ENCODE peak calls at places on chromosomes 13 and 19, in nine cellular contexts. One of them, this sample, is unnamed.
A peak's percentile ranks its signal among the peaks of the same experiment; 100 is the strongest.

GRCh38 chr13:95926231-95926630 is 127.0 kb downstream of the UGGT2 start:
- DNase-seq in stomach: no peak
- DNase-seq in aorta: no peak
- DNase-seq in transverse colon: no peak
- DNase-seq in right atrium auricular region: no peak
- DNase-seq in CD8-positive, alpha-beta memory T cell: no peak
- DNase-seq in mucosa of descending colon: no peak
- DNase-seq in RWPE2: no peak
- DNase-seq in colonic mucosa: no peak
- DNase-seq in this sample: no peak

GRCh38 chr13:47433461-47434005 is 536.7 kb upstream of the HTR2A start:
- DNase-seq in stomach: no peak
- DNase-seq in aorta: no peak
- DNase-seq in transverse colon: no peak
- DNase-seq in right atrium auricular region: no peak
- DNase-seq in CD8-positive, alpha-beta memory T cell: no peak
- DNase-seq in mucosa of descending colon: no peak
- DNase-seq in RWPE2: no peak
- DNase-seq in colonic mucosa: no peak
- DNase-seq in this sample: no peak

GRCh38 chr13:73372691-73373627 is 314.2 kb downstream of the KLF5 start:
- DNase-seq in stomach: no peak
- DNase-seq in aorta: no peak
- DNase-seq in transverse colon: no peak
- DNase-seq in right atrium auricular region: no peak
- DNase-seq in CD8-positive, alpha-beta memory T cell: no peak
- DNase-seq in mucosa of descending colon: no peak
- DNase-seq in RWPE2: no peak
- DNase-seq in colonic mucosa: no peak
- DNase-seq in this sample: no peak

GRCh38 chr13:70310720-70311119 is 202.5 kb upstream of the KLHL1 start:
- DNase-seq in stomach: peak; percentile 39
- DNase-seq in aorta: no peak
- DNase-seq in transverse colon: peak; percentile 25
- DNase-seq in right atrium auricular region: no peak
- DNase-seq in CD8-positive, alpha-beta memory T cell: no peak
- DNase-seq in mucosa of descending colon: no peak
- DNase-seq in RWPE2: no peak
- DNase-seq in colonic mucosa: peak; percentile 21
- DNase-seq in this sample: no peak

GRCh38 chr13:77831870-77832269 is 86.8 kb downstream of the EDNRB start:
- DNase-seq in stomach: no peak
- DNase-seq in aorta: no peak
- DNase-seq in transverse colon: no peak
- DNase-seq in right atrium auricular region: no peak
- DNase-seq in CD8-positive, alpha-beta memory T cell: no peak
- DNase-seq in mucosa of descending colon: no peak
- DNase-seq in RWPE2: no peak
- DNase-seq in colonic mucosa: no peak
- DNase-seq in this sample: no peak

GRCh38 chr13:113650731-113651148 is 7.3 kb downstream of the ATP4B start:
- DNase-seq in stomach: peak; percentile 24
- DNase-seq in aorta: peak; percentile 31
- DNase-seq in transverse colon: peak; percentile 5
- DNase-seq in right atrium auricular region: no peak
- DNase-seq in CD8-positive, alpha-beta memory T cell: no peak
- DNase-seq in mucosa of descending colon: no peak
- DNase-seq in RWPE2: no peak
- DNase-seq in colonic mucosa: no peak
- DNase-seq in this sample: no peak

GRCh38 chr13:33188093-33188882 is 97.3 kb downstream of the STARD13 start:
- DNase-seq in stomach: no peak
- DNase-seq in aorta: no peak
- DNase-seq in transverse colon: no peak
- DNase-seq in right atrium auricular region: no peak
- DNase-seq in CD8-positive, alpha-beta memory T cell: no peak
- DNase-seq in mucosa of descending colon: no peak
- DNase-seq in RWPE2: no peak
- DNase-seq in colonic mucosa: no peak
- DNase-seq in this sample: no peak

GRCh38 chr13:70835349-70835748 is 727.1 kb upstream of the KLHL1 start:
- DNase-seq in stomach: no peak
- DNase-seq in aorta: no peak
- DNase-seq in transverse colon: no peak
- DNase-seq in right atrium auricular region: no peak
- DNase-seq in CD8-positive, alpha-beta memory T cell: no peak
- DNase-seq in mucosa of descending colon: no peak
- DNase-seq in RWPE2: no peak
- DNase-seq in colonic mucosa: no peak
- DNase-seq in this sample: no peak

GRCh38 chr13:63643543-63643942 is 2227.9 kb upstream of the PCDH20 start:
- DNase-seq in stomach: no peak
- DNase-seq in aorta: no peak
- DNase-seq in transverse colon: no peak
- DNase-seq in right atrium auricular region: no peak
- DNase-seq in CD8-positive, alpha-beta memory T cell: no peak
- DNase-seq in mucosa of descending colon: no peak
- DNase-seq in RWPE2: no peak
- DNase-seq in colonic mucosa: no peak
- DNase-seq in this sample: no peak

GRCh38 chr19:19884583-19884982 is 16.2 kb upstream of the ZNF93 start:
- DNase-seq in stomach: no peak
- DNase-seq in aorta: no peak
- DNase-seq in transverse colon: no peak
- DNase-seq in right atrium auricular region: no peak
- DNase-seq in CD8-positive, alpha-beta memory T cell: no peak
- DNase-seq in mucosa of descending colon: no peak
- DNase-seq in RWPE2: no peak
- DNase-seq in colonic mucosa: no peak
- DNase-seq in this sample: no peak

GRCh38 chr13:97567510-97568243 is 133.7 kb downstream of the RAP2A start:
- DNase-seq in stomach: peak; percentile 61
- DNase-seq in aorta: no peak
- DNase-seq in transverse colon: peak; percentile 77
- DNase-seq in right atrium auricular region: peak; percentile 61
- DNase-seq in CD8-positive, alpha-beta memory T cell: no peak
- DNase-seq in mucosa of descending colon: peak; percentile 80
- DNase-seq in RWPE2: no peak
- DNase-seq in colonic mucosa: peak; percentile 79
- DNase-seq in this sample: no peak

GRCh38 chr13:75704194-75704941 is 68.2 kb downstream of the LMO7 start:
- DNase-seq in stomach: no peak
- DNase-seq in aorta: no peak
- DNase-seq in transverse colon: no peak
- DNase-seq in right atrium auricular region: no peak
- DNase-seq in CD8-positive, alpha-beta memory T cell: no peak
- DNase-seq in mucosa of descending colon: no peak
- DNase-seq in RWPE2: no peak
- DNase-seq in colonic mucosa: no peak
- DNase-seq in this sample: no peak

GRCh38 chr13:23547000-23547590 is 23.1 kb upstream of the TNFRSF19 start:
- DNase-seq in stomach: no peak
- DNase-seq in aorta: peak; percentile 77
- DNase-seq in transverse colon: peak; percentile 9
- DNase-seq in right atrium auricular region: peak; percentile 66
- DNase-seq in CD8-positive, alpha-beta memory T cell: no peak
- DNase-seq in mucosa of descending colon: no peak
- DNase-seq in RWPE2: no peak
- DNase-seq in colonic mucosa: no peak
- DNase-seq in this sample: no peak

GRCh38 chr19:54169149-54169731 is 3.7 kb downstream of the TMC4 start:
- DNase-seq in stomach: no peak
- DNase-seq in aorta: no peak
- DNase-seq in transverse colon: no peak
- DNase-seq in right atrium auricular region: no peak
- DNase-seq in CD8-positive, alpha-beta memory T cell: no peak
- DNase-seq in mucosa of descending colon: no peak
- DNase-seq in RWPE2: no peak
- DNase-seq in colonic mucosa: no peak
- DNase-seq in this sample: no peak

GRCh38 chr13:104565888-104566287 is 1499.7 kb upstream of the SLC10A2 start:
- DNase-seq in stomach: no peak
- DNase-seq in aorta: no peak
- DNase-seq in transverse colon: no peak
- DNase-seq in right atrium auricular region: no peak
- DNase-seq in CD8-positive, alpha-beta memory T cell: no peak
- DNase-seq in mucosa of descending colon: no peak
- DNase-seq in RWPE2: no peak
- DNase-seq in colonic mucosa: no peak
- DNase-seq in this sample: no peak

DNA sequence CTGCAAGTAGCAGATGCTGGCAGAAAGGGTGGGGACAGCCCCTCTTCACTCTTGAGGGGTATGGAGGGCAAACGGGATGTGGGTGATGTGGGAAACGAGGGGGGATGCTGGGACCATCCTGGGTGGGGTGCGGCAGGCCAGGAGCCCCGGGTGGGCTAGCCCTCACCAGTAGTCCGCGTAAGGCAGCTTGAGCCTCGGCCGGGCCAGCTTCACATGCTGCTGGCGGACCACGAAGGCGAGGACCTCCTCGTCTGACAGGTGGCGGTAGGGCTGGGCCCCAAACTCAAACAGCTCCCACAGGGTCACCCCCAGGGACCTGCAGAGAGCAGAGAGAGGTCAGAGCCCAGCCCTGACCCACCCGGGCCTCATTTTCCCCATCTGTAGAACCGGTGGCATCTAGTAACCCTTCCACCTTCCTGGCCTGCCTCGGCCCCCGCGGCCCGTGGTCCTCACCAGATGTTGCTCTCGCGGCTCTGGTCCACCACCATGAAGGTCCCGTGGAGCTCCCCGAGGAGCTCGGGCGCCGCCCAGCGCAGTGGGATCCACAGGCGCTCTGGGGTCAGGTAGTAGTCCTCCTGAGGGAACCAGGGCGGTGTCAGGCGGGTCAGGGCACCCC is 10.7 kb downstream of the LMTK3 start:
- DNase-seq in stomach: no peak
- DNase-seq in aorta: no peak
- DNase-seq in transverse colon: no peak
- DNase-seq in right atrium auricular region: no peak
- DNase-seq in CD8-positive, alpha-beta memory T cell: no peak
- DNase-seq in mucosa of descending colon: no peak
- DNase-seq in RWPE2: peak; percentile 66
- DNase-seq in colonic mucosa: no peak
- DNase-seq in this sample: no peak
- H3K4me3 ChIP-seq in stomach: peak overlapping the region; percentile 28
- H3K4me3 ChIP-seq in aorta: no peak overlapping the region
- H3K4me3 ChIP-seq in transverse colon: peak overlapping the region; percentile 32
- H3K4me3 ChIP-seq in right atrium auricular region: no peak overlapping the region
- H3K4me3 ChIP-seq in CD8-positive, alpha-beta memory T cell: peak overlapping the region; percentile 34
- H3K4me3 ChIP-seq in mucosa of descending colon: no peak overlapping the region
- H3K4me3 ChIP-seq in RWPE2: peak overlapping the region; percentile 52
- H3K4me3 ChIP-seq in colonic mucosa: peak overlapping the region; percentile 22
- H3K4me3 ChIP-seq in this sample: no peak overlapping the region

GRCh38 chr19:39834287-39834841 is 402 bp upstream of the DYRK1B start:
- DNase-seq in stomach: no peak
- DNase-seq in aorta: no peak
- DNase-seq in transverse colon: no peak
- DNase-seq in right atrium auricular region: no peak
- DNase-seq in CD8-positive, alpha-beta memory T cell: no peak
- DNase-seq in mucosa of descending colon: no peak
- DNase-seq in RWPE2: no peak
- DNase-seq in colonic mucosa: no peak
- DNase-seq in this sample: no peak
- H3K4me1 ChIP-seq in stomach: peaks cover 18% of the 10 kb centered on the region
- H3K4me1 ChIP-seq in aorta: no peaks in the 10 kb centered on the region
- H3K4me1 ChIP-seq in transverse colon: peaks cover 16% of the 10 kb centered on the region
- H3K4me1 ChIP-seq in right atrium auricular region: peaks cover 18% of the 10 kb centered on the region
- H3K4me1 ChIP-seq in CD8-positive, alpha-beta memory T cell: peaks cover 19% of the 10 kb centered on the region
- H3K4me1 ChIP-seq in mucosa of descending colon: peaks cover 13% of the 10 kb centered on the region
- H3K4me1 ChIP-seq in RWPE2: no peaks in the 10 kb centered on the region
- H3K4me1 ChIP-seq in colonic mucosa: peaks cover 4% of the 10 kb centered on the region
- H3K4me1 ChIP-seq in this sample: peaks cover 21% of the 10 kb centered on the region

GRCh38 chr19:55454787-55455243 is 6.6 kb downstream of the ISOC2 start:
- DNase-seq in stomach: no peak
- DNase-seq in aorta: no peak
- DNase-seq in transverse colon: no peak
- DNase-seq in right atrium auricular region: no peak
- DNase-seq in CD8-positive, alpha-beta memory T cell: peak; percentile 24
- DNase-seq in mucosa of descending colon: no peak
- DNase-seq in RWPE2: peak; percentile 55
- DNase-seq in colonic mucosa: no peak
- DNase-seq in this sample: no peak

GRCh38 chr19:55453861-55454260 is 7.6 kb downstream of the ISOC2 start:
- DNase-seq in stomach: no peak
- DNase-seq in aorta: no peak
- DNase-seq in transverse colon: no peak
- DNase-seq in right atrium auricular region: no peak
- DNase-seq in CD8-positive, alpha-beta memory T cell: no peak
- DNase-seq in mucosa of descending colon: no peak
- DNase-seq in RWPE2: no peak
- DNase-seq in colonic mucosa: no peak
- DNase-seq in this sample: no peak

GRCh38 chr19:55451163-55451521 is 8.0 kb upstream of the SHISA7 start:
- DNase-seq in stomach: no peak
- DNase-seq in aorta: no peak
- DNase-seq in transverse colon: no peak
- DNase-seq in right atrium auricular region: no peak
- DNase-seq in CD8-positive, alpha-beta memory T cell: no peak
- DNase-seq in mucosa of descending colon: no peak
- DNase-seq in RWPE2: no peak
- DNase-seq in colonic mucosa: no peak
- DNase-seq in this sample: no peak

GRCh38 chr19:55451522-55452380 is 8.7 kb upstream of the SHISA7 start:
- DNase-seq in stomach: no peak
- DNase-seq in aorta: no peak
- DNase-seq in transverse colon: no peak
- DNase-seq in right atrium auricular region: no peak
- DNase-seq in CD8-positive, alpha-beta memory T cell: peak; percentile 27
- DNase-seq in mucosa of descending colon: no peak
- DNase-seq in RWPE2: peak; percentile 62
- DNase-seq in colonic mucosa: no peak
- DNase-seq in this sample: no peak

GRCh38 chr19:55452381-55453325 is 8.8 kb downstream of the ISOC2 start:
- DNase-seq in stomach: peak; percentile 49
- DNase-seq in aorta: peak; percentile 90
- DNase-seq in transverse colon: peak; percentile 46
- DNase-seq in right atrium auricular region: peak; percentile 76
- DNase-seq in CD8-positive, alpha-beta memory T cell: no peak
- DNase-seq in mucosa of descending colon: no peak
- DNase-seq in RWPE2: peak; percentile 51
- DNase-seq in colonic mucosa: peak; percentile 63
- DNase-seq in this sample: peak; percentile 88
- H3K4me3 ChIP-seq in stomach: peak overlapping the region; percentile 21
- H3K4me3 ChIP-seq in aorta: no peak overlapping the region
- H3K4me3 ChIP-seq in transverse colon: peak overlapping the region; percentile 3
- H3K4me3 ChIP-seq in right atrium auricular region: no peak overlapping the region
- H3K4me3 ChIP-seq in CD8-positive, alpha-beta memory T cell: no peak overlapping the region
- H3K4me3 ChIP-seq in mucosa of descending colon: no peak overlapping the region
- H3K4me3 ChIP-seq in RWPE2: no peak overlapping the region
- H3K4me3 ChIP-seq in colonic mucosa: no peak overlapping the region
- H3K4me3 ChIP-seq in this sample: no peak overlapping the region

DNA sequence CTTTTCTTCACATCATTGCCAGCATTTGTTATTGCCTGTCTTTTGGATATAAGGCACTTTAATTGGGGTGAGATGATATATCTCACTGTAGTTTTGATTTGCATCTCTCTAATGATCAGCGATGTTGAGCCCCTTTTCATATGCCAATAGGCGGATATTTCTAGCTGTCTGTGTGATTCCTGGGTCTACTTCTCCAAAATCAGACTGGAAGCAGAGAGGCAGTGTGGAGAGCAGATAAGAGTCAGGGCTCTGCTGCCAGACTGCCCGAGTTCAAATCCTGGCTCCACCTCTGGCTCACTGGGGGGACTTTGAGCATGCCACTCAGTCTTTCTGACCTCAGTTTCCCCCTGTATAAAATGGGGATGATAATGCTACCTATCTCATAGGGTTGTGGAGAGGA is 24.0 kb upstream of the ACP7 start:
- DNase-seq in stomach: no peak
- DNase-seq in aorta: no peak
- DNase-seq in transverse colon: no peak
- DNase-seq in right atrium auricular region: no peak
- DNase-seq in CD8-positive, alpha-beta memory T cell: no peak
- DNase-seq in mucosa of descending colon: no peak
- DNase-seq in RWPE2: no peak
- DNase-seq in colonic mucosa: no peak
- DNase-seq in this sample: no peak
- H3K4me1 ChIP-seq in stomach: no peaks in the 10 kb centered on the region
- H3K4me1 ChIP-seq in aorta: no peaks in the 10 kb centered on the region
- H3K4me1 ChIP-seq in transverse colon: no peaks in the 10 kb centered on the region
- H3K4me1 ChIP-seq in right atrium auricular region: no peaks in the 10 kb centered on the region
- H3K4me1 ChIP-seq in CD8-positive, alpha-beta memory T cell: no peaks in the 10 kb centered on the region
- H3K4me1 ChIP-seq in mucosa of descending colon: no peaks in the 10 kb centered on the region
- H3K4me1 ChIP-seq in RWPE2: no peaks in the 10 kb centered on the region
- H3K4me1 ChIP-seq in colonic mucosa: no peaks in the 10 kb centered on the region
- H3K4me1 ChIP-seq in this sample: no peaks in the 10 kb centered on the region

This sample was measured in adrenal gland.